ENCODE peak calls at places on chromosomes 2 and 18, in eight cellular contexts. One of them, this sample, is unnamed. For H3K9me3, the result is how much of the 10 kb centered on the place peaks cover.

GRCh38 chr2:220394433-220394832 is 767.0 kb downstream of the SLC4A3 start:
- DNase-seq in thyroid gland: peak
- DNase-seq in GM23248: peak
- DNase-seq in Karpas-422: no peak
- DNase-seq in stomach: no peak
- DNase-seq in neuronal stem cell: no peak
- DNase-seq in lung: no peak
- DNase-seq in tibial artery: peak
- DNase-seq in this sample: peak

GRCh38 chr2:150625300-150625699 is 137.8 kb upstream of the RND3 start:
- DNase-seq in stomach: no peak
- DNase-seq in tibial artery: no peak
- DNase-seq in Karpas-422: no peak
- DNase-seq in thyroid gland: no peak
- DNase-seq in lung: no peak
- DNase-seq in neuronal stem cell: no peak
- DNase-seq in GM23248: peak
- DNase-seq in this sample: peak

GRCh38 chr18:62300359-62300963 is 24.6 kb upstream of the TNFRSF11A start:
- DNase-seq in Karpas-422: no peak
- DNase-seq in tibial artery: no peak
- DNase-seq in neuronal stem cell: no peak
- DNase-seq in lung: no peak
- DNase-seq in thyroid gland: no peak
- DNase-seq in stomach: no peak
- DNase-seq in GM23248: no peak
- DNase-seq in this sample: no peak

GRCh38 chr2:44768438-44769236 is 172.9 kb upstream of the SIX3 start:
- DNase-seq in stomach: no peak
- DNase-seq in neuronal stem cell: no peak
- DNase-seq in tibial artery: no peak
- DNase-seq in Karpas-422: no peak
- DNase-seq in lung: no peak
- DNase-seq in GM23248: no peak
- DNase-seq in thyroid gland: no peak
- DNase-seq in this sample: no peak

GRCh38 chr2:16012626-16013501 is 72.5 kb downstream of the MYCN start:
- DNase-seq in neuronal stem cell: no peak
- DNase-seq in Karpas-422: no peak
- DNase-seq in thyroid gland: peak
- DNase-seq in GM23248: no peak
- DNase-seq in stomach: peak
- DNase-seq in lung: peak
- DNase-seq in tibial artery: no peak
- DNase-seq in this sample: peak

GRCh38 chr18:50428531-50429206 is 53.8 kb downstream of the SKA1 start:
- DNase-seq in GM23248: peak
- DNase-seq in Karpas-422: no peak
- DNase-seq in tibial artery: no peak
- DNase-seq in lung: no peak
- DNase-seq in thyroid gland: no peak
- DNase-seq in stomach: no peak
- DNase-seq in neuronal stem cell: no peak
- DNase-seq in this sample: no peak

GRCh38 chr2:127681288-127681771 is 6.0 kb upstream of the LIMS2 start:
- DNase-seq in thyroid gland: no peak
- DNase-seq in GM23248: peak
- DNase-seq in lung: peak
- DNase-seq in tibial artery: peak
- DNase-seq in neuronal stem cell: no peak
- DNase-seq in stomach: no peak
- DNase-seq in Karpas-422: no peak
- DNase-seq in this sample: no peak

GRCh38 chr18:35010983-35011382 is 30.2 kb upstream of the MAPRE2 start:
- DNase-seq in lung: no peak
- DNase-seq in tibial artery: no peak
- DNase-seq in neuronal stem cell: no peak
- DNase-seq in thyroid gland: no peak
- DNase-seq in Karpas-422: no peak
- DNase-seq in GM23248: no peak
- DNase-seq in stomach: no peak
- DNase-seq in this sample: no peak

GRCh38 chr2:7572460-7572859 is 655.2 kb downstream of the RNF144A start:
- DNase-seq in GM23248: no peak
- DNase-seq in lung: no peak
- DNase-seq in thyroid gland: no peak
- DNase-seq in Karpas-422: no peak
- DNase-seq in neuronal stem cell: no peak
- DNase-seq in tibial artery: no peak
- DNase-seq in stomach: no peak
- DNase-seq in this sample: no peak

GRCh38 chr2:156038021-156038420 is 294.5 kb downstream of the NR4A2 start:
- DNase-seq in thyroid gland: no peak
- DNase-seq in stomach: no peak
- DNase-seq in tibial artery: no peak
- DNase-seq in Karpas-422: no peak
- DNase-seq in neuronal stem cell: no peak
- DNase-seq in GM23248: no peak
- DNase-seq in lung: no peak
- DNase-seq in this sample: no peak

GRCh38 chr2:25606892-25607291 is 66.5 kb downstream of the DTNB start:
- DNase-seq in Karpas-422: peak
- DNase-seq in neuronal stem cell: no peak
- DNase-seq in thyroid gland: no peak
- DNase-seq in GM23248: peak
- DNase-seq in stomach: no peak
- DNase-seq in tibial artery: no peak
- DNase-seq in lung: no peak
- DNase-seq in this sample: peak

GRCh38 chr2:134718956-134719814 is at the start of gene TMEM163:
- DNase-seq in lung: no peak
- DNase-seq in Karpas-422: peak
- DNase-seq in neuronal stem cell: peak
- DNase-seq in thyroid gland: peak
- DNase-seq in GM23248: peak
- DNase-seq in stomach: peak
- DNase-seq in tibial artery: no peak
- DNase-seq in this sample: no peak

GRCh38 chr2:120346034-120346666 is at the start of gene INHBB:
- DNase-seq in thyroid gland: peak
- DNase-seq in Karpas-422: no peak
- DNase-seq in lung: no peak
- DNase-seq in neuronal stem cell: no peak
- DNase-seq in GM23248: peak
- DNase-seq in tibial artery: no peak
- DNase-seq in stomach: no peak
- DNase-seq in this sample: no peak

GRCh38 chr18:46721331-46721730 is 35.5 kb downstream of the ST8SIA5 start:
- DNase-seq in tibial artery: no peak
- DNase-seq in thyroid gland: no peak
- DNase-seq in GM23248: no peak
- DNase-seq in neuronal stem cell: no peak
- DNase-seq in stomach: no peak
- DNase-seq in lung: no peak
- DNase-seq in Karpas-422: no peak
- DNase-seq in this sample: no peak

GRCh38 chr2:66522591-66523379 is 87.9 kb downstream of the MEIS1 start:
- DNase-seq in neuronal stem cell: no peak
- DNase-seq in tibial artery: no peak
- DNase-seq in lung: no peak
- DNase-seq in Karpas-422: no peak
- DNase-seq in thyroid gland: no peak
- DNase-seq in stomach: no peak
- DNase-seq in GM23248: no peak
- DNase-seq in this sample: no peak

GRCh38 chr2:109238580-109238979 is 109.6 kb downstream of the SH3RF3 start:
- DNase-seq in stomach: peak
- DNase-seq in thyroid gland: peak
- DNase-seq in neuronal stem cell: no peak
- DNase-seq in GM23248: peak
- DNase-seq in Karpas-422: peak
- DNase-seq in tibial artery: peak
- DNase-seq in lung: peak
- DNase-seq in this sample: peak

GRCh38 chr18:45275367-45276113 is 339.7 kb upstream of the SLC14A2 start:
- DNase-seq in tibial artery: no peak
- DNase-seq in thyroid gland: no peak
- DNase-seq in Karpas-422: peak
- DNase-seq in neuronal stem cell: no peak
- DNase-seq in lung: no peak
- DNase-seq in GM23248: peak
- DNase-seq in stomach: no peak
- DNase-seq in this sample: peak

DNA sequence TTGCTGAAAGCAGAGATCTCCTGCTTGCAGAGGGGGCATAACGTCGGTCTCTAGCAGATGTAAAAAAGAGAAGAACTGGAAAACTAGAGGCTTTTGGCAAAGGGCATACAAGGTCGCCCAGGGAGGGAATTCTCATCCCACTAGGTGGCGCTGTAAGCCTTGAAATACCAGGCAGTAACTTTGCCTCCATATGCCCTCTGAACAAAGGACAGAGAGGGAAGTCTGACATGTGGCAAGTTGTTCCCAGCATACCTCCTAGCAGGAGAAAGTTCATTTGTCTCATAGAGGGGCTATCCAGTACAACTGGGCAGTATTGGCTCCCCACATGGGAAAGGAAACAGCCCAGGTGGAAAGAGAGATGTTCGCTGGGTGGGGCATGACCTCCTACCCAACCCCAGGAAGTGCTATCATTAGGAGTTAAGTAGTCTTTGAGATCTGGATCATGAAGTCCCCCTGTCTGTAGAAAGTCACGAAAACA is 40.0 kb downstream of the STK17B start:
- DNase-seq in stomach: peak
- DNase-seq in Karpas-422: peak
- DNase-seq in GM23248: peak
- DNase-seq in tibial artery: peak
- DNase-seq in neuronal stem cell: no peak
- DNase-seq in lung: peak
- DNase-seq in thyroid gland: peak
- DNase-seq in this sample: peak
- H3K9me3 ChIP-seq in stomach: under half
- H3K9me3 ChIP-seq in Karpas-422: under half
- H3K9me3 ChIP-seq in GM23248: under half
- H3K9me3 ChIP-seq in tibial artery: under half
- H3K9me3 ChIP-seq in neuronal stem cell: under half
- H3K9me3 ChIP-seq in lung: under half
- H3K9me3 ChIP-seq in thyroid gland: under half
- H3K9me3 ChIP-seq in this sample: under half

GRCh38 chr18:78786776-78787175 is 192.8 kb upstream of the SALL3 start:
- DNase-seq in lung: no peak
- DNase-seq in thyroid gland: no peak
- DNase-seq in GM23248: no peak
- DNase-seq in stomach: no peak
- DNase-seq in Karpas-422: no peak
- DNase-seq in tibial artery: no peak
- DNase-seq in neuronal stem cell: no peak
- DNase-seq in this sample: no peak
- H3K9me3 ChIP-seq in lung: under half
- H3K9me3 ChIP-seq in thyroid gland: under half
- H3K9me3 ChIP-seq in GM23248: under half
- H3K9me3 ChIP-seq in stomach: under half
- H3K9me3 ChIP-seq in Karpas-422: under half
- H3K9me3 ChIP-seq in tibial artery: under half
- H3K9me3 ChIP-seq in neuronal stem cell: under half
- H3K9me3 ChIP-seq in this sample: under half

DNA sequence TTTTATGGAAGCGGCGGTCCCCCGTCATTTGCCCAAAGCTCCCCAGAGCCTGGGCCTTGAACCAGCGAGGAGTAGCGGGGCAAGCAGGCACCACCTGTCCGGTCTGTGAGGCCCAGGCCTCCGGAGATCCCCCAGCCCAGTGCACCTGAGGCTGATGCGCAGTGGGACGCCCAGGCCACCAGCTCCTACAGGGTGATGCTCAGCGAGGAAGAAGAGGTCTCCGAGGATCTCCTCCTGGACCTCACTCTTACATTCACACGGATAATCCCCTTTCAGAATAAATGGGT is 220.2 kb downstream of the NDUFA10 start:
- DNase-seq in tibial artery: no peak
- DNase-seq in Karpas-422: no peak
- DNase-seq in thyroid gland: no peak
- DNase-seq in GM23248: no peak
- DNase-seq in neuronal stem cell: no peak
- DNase-seq in stomach: peak
- DNase-seq in lung: no peak
- DNase-seq in this sample: no peak
- H3K9me3 ChIP-seq in tibial artery: under half
- H3K9me3 ChIP-seq in Karpas-422: under half
- H3K9me3 ChIP-seq in thyroid gland: under half
- H3K9me3 ChIP-seq in GM23248: under half
- H3K9me3 ChIP-seq in neuronal stem cell: under half
- H3K9me3 ChIP-seq in stomach: under half
- H3K9me3 ChIP-seq in lung: under half
- H3K9me3 ChIP-seq in this sample: under half

DNA sequence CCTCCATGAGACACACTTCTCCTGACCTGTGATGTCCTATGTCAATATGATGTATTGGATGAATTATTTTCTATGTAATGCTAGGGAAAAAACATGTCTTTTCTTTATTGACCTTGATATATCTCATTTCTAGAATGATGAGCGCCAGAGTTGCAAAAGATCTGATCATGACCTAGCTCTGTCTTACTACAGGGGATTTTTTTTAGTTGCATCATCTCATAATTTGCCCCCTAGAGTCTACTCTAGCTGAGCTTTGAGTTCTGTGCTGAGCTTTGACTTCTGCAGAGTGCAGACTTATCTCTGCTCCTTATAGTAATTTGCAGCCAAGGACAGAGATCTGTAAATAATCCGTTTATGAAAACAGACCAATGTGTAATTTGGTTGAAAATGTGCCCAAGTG is 859.9 kb downstream of the TRIB2 start:
- DNase-seq in thyroid gland: no peak
- DNase-seq in Karpas-422: no peak
- DNase-seq in lung: no peak
- DNase-seq in neuronal stem cell: no peak
- DNase-seq in stomach: no peak
- DNase-seq in tibial artery: no peak
- DNase-seq in GM23248: no peak
- DNase-seq in this sample: no peak
- H3K9me3 ChIP-seq in thyroid gland: under half
- H3K9me3 ChIP-seq in Karpas-422: under half
- H3K9me3 ChIP-seq in lung: under half
- H3K9me3 ChIP-seq in neuronal stem cell: under half
- H3K9me3 ChIP-seq in stomach: under half
- H3K9me3 ChIP-seq in tibial artery: under half
- H3K9me3 ChIP-seq in GM23248: under half
- H3K9me3 ChIP-seq in this sample: under half

DNA sequence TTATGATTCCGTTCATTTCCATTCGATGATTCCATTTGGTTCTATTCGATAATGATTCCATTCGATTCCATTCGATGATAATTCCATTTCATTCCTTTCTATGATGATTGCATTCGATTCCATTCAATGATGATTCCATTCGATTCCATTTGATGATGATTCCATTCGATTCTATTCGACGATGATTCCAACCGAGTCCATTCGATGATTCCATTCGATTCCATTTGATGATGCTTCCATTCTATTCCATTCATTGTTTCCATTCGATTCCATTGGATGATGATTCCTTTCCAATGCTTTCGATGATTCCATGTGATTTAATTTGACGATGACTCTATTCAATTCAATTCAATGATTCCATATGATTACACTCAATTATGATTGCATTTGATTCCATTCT is 1093.5 kb downstream of the RPIA start:
- DNase-seq in stomach: no peak
- DNase-seq in tibial artery: no peak
- DNase-seq in Karpas-422: no peak
- DNase-seq in thyroid gland: no peak
- DNase-seq in GM23248: no peak
- DNase-seq in neuronal stem cell: no peak
- DNase-seq in lung: no peak
- DNase-seq in this sample: no peak
- H3K9me3 ChIP-seq in stomach: under half
- H3K9me3 ChIP-seq in tibial artery: under half
- H3K9me3 ChIP-seq in Karpas-422: half or more
- H3K9me3 ChIP-seq in thyroid gland: under half
- H3K9me3 ChIP-seq in GM23248: under half
- H3K9me3 ChIP-seq in neuronal stem cell: under half
- H3K9me3 ChIP-seq in lung: half or more
- H3K9me3 ChIP-seq in this sample: half or more